ENCODE peak calls at places on chromosomes 12 and 14, in four cellular contexts. V, J, Z and P are unnamed samples.

GRCh38 chr14:72780771-72781170 is 113.1 kb downstream of the DPF3 start:
- DNase-seq in J (no peak), V (peak), Z (no peak), P (peak)

GRCh38 chr12:113805673-113806072 is 160.5 kb downstream of the RBM19 start:
- DNase-seq in J (no peak), V (no peak), Z (no peak), P (no peak)

GRCh38 chr12:112096667-112097066 is 11.9 kb downstream of the NAA25 start:
- DNase-seq in J (no peak), Z (no peak), V (no peak), P (no peak)

GRCh38 chr12:55982319-55982936 is 8.6 kb downstream of the RAB5B start:
- DNase-seq in Z (no peak), V (no peak), J (no peak), P (no peak)

GRCh38 chr12:62947364-62947763 is 12.4 kb upstream of the PPM1H start:
- DNase-seq in J (no peak), V (no peak), Z (no peak), P (no peak)

GRCh38 chr12:96121271-96121711 is 72.9 kb upstream of the ELK3 start:
- DNase-seq in J (no peak), V (no peak), Z (no peak), P (no peak)

GRCh38 chr14:64879635-64880381 is at the start of gene SPTB:
- DNase-seq in V (peak), J (peak), Z (no peak), P (no peak)

GRCh38 chr12:19712041-19712440 is 272.7 kb downstream of the AEBP2 start:
- DNase-seq in Z (no peak), J (no peak), V (no peak), P (no peak)

GRCh38 chr12:86774841-86775386 is 518.7 kb upstream of the MGAT4C start:
- DNase-seq in J (no peak), Z (no peak), V (no peak), P (no peak)

GRCh38 chr14:63478024-63478423 is 65.2 kb downstream of the PPP2R5E start:
- DNase-seq in V (no peak), J (no peak), Z (no peak), P (no peak)